ENCODE peak calls at places on chromosome 17, in seven cellular contexts. S is HS-5, C is HTR-8/SVneo, W is NCI-H146, P is NCI-H1105, G is mesothelial cell of epicardium, B is NCI-H2171. H is an unnamed sample.

GRCh38 chr17:43418441-43419374 is 19.9 kb downstream of the ARL4D start:
- DNase-seq in S (peak), C (peak), W (peak), P (peak), G (no peak), B (peak), H (peak)

GRCh38 chr17:56887552-56888467 is 26.0 kb downstream of the TRIM25 start:
- DNase-seq in S (no peak), C (no peak), W (no peak), P (no peak), G (no peak), B (no peak), H (peak)

GRCh38 chr17:28988475-28988874 is 17.4 kb downstream of the SEZ6 start:
- DNase-seq in S (no peak), C (no peak), W (no peak), P (no peak), G (no peak), B (no peak), H (no peak)

GRCh38 chr17:37050905-37051304 is 102.2 kb downstream of the AATF start:
- DNase-seq in S (no peak), C (no peak), W (no peak), P (no peak), G (no peak), B (no peak), H (no peak)

GRCh38 chr17:17681744-17682292 is 560 bp downstream of the RAI1 start:
- DNase-seq in S (no peak), C (no peak), W (peak), P (peak), G (no peak), B (no peak), H (no peak)

GRCh38 chr17:61450641-61451537 is 1.3 kb upstream of the TBX4 start:
- DNase-seq in S (no peak), C (no peak), W (no peak), P (no peak), G (no peak), B (no peak), H (no peak)

GRCh38 chr17:32752934-32753333 is 124.0 kb downstream of the MYO1D start:
- DNase-seq in S (no peak), C (no peak), W (no peak), P (no peak), G (no peak), B (no peak), H (no peak)

GRCh38 chr17:37117743-37118142 is 169.0 kb downstream of the AATF start:
- DNase-seq in S (no peak), C (no peak), W (peak), P (no peak), G (no peak), B (peak), H (no peak)

GRCh38 chr17:70938311-70938710 is 769.0 kb downstream of the KCNJ2 start:
- DNase-seq in S (no peak), C (no peak), W (peak), P (no peak), G (no peak), B (no peak), H (no peak)

GRCh38 chr17:17129466-17129865 is 76.7 kb downstream of the PLD6 start:
- DNase-seq in S (no peak), C (no peak), W (peak), P (peak), G (no peak), B (peak), H (no peak)

GRCh38 chr17:17839792-17840707 is 3.3 kb upstream of the SREBF1 start:
- DNase-seq in S (peak), C (peak), W (peak), P (peak), G (peak), B (peak), H (peak)

GRCh38 chr17:66354981-66355380 is 52.6 kb downstream of the PRKCA start:
- DNase-seq in S (peak), C (no peak), W (no peak), P (no peak), G (no peak), B (no peak), H (no peak)

GRCh38 chr17:732788-733720 is 658 bp downstream of the TLCD3A start:
- DNase-seq in S (peak), C (peak), W (peak), P (no peak), G (peak), B (peak), H (no peak)

GRCh38 chr17:44354582-44355309 is 8.9 kb downstream of the FAM171A2 start:
- DNase-seq in S (no peak), C (no peak), W (no peak), P (no peak), G (peak), B (no peak), H (no peak)

GRCh38 chr17:54919456-54919855 is 18.8 kb downstream of the TOM1L1 start:
- DNase-seq in S (no peak), C (no peak), W (no peak), P (no peak), G (no peak), B (no peak), H (no peak)

GRCh38 chr17:44558349-44559287 is 1.3 kb downstream of the FZD2 start:
- DNase-seq in S (no peak), C (no peak), W (no peak), P (no peak), G (no peak), B (no peak), H (no peak)

H was measured in epithelial cell of prostate.